ENCODE peak calls at places on chromosomes 11 and 22, in six cellular contexts. D, K, G, F, C and U are unnamed samples.

GRCh38 chr22:38881464-38881871 is 9.5 kb upstream of the CBX6 start:
- DNase-seq in D (no peak), K (no peak), G (no peak), F (no peak), C (no peak), U (peak; percentile 81)

GRCh38 chr22:20866716-20867115 is 7.9 kb downstream of the SNAP29 start:
- DNase-seq in D (no peak), K (no peak), G (no peak), F (no peak), C (no peak), U (peak; percentile 28)

GRCh38 chr11:63641727-63642126 is 27.5 kb upstream of the PLAAT3 start:
- DNase-seq in D (no peak), K (no peak), G (no peak), F (no peak), C (no peak), U (peak; percentile 10)

GRCh38 chr11:13949876-13950275 is 12.6 kb upstream of the SPON1 start:
- DNase-seq in D (no peak), K (no peak), G (no peak), F (no peak), C (no peak), U (no peak)

GRCh38 chr22:41216984-41217383 is 11.9 kb downstream of the L3MBTL2 start:
- DNase-seq in D (no peak), K (no peak), G (no peak), F (peak; percentile 50), C (no peak), U (peak; percentile 72)

GRCh38 chr22:49785841-49786451 is 41.7 kb downstream of the BRD1 start:
- DNase-seq in D (peak; percentile 22), K (no peak), G (no peak), F (no peak), C (no peak), U (no peak)

GRCh38 chr11:61892085-61892370 is 683 bp upstream of the FADS3 start:
- DNase-seq in D (no peak), K (no peak), G (no peak), F (no peak), C (no peak), U (no peak)

GRCh38 chr22:45925811-45926351 is 51.1 kb downstream of the WNT7B start:
- DNase-seq in D (no peak), K (no peak), G (no peak), F (no peak), C (no peak), U (no peak)

GRCh38 chr11:104015649-104016415 is 20.6 kb upstream of the DDI1 start:
- DNase-seq in D (no peak), K (no peak), G (no peak), F (no peak), C (no peak), U (no peak)

GRCh38 chr11:72336163-72336562 is 92.2 kb upstream of the PHOX2A start:
- DNase-seq in D (no peak), K (no peak), G (no peak), F (peak; percentile 8), C (no peak), U (no peak)

GRCh38 chr11:71489311-71490043 is 36.5 kb downstream of the NADSYN1 start:
- DNase-seq in D (no peak), K (no peak), G (peak; percentile 33), F (peak; percentile 58), C (no peak), U (peak; percentile 82)

GRCh38 chr22:22600862-22601261 is 41.8 kb upstream of the PRAME start:
- DNase-seq in D (no peak), K (no peak), G (no peak), F (no peak), C (no peak), U (no peak)

GRCh38 chr11:16148301-16148787 is 208.0 kb downstream of the SOX6 start:
- DNase-seq in D (no peak), K (no peak), G (no peak), F (no peak), C (no peak), U (no peak)

GRCh38 chr22:20449819-20450550 is 12.4 kb upstream of the SCARF2 start:
- DNase-seq in D (peak; percentile 23), K (no peak), G (no peak), F (no peak), C (no peak), U (no peak)

GRCh38 chr22:50531546-50532352 is 1.9 kb upstream of the TYMP start:
- DNase-seq in D (peak; percentile 53), K (no peak), G (peak; percentile 77), F (peak; percentile 85), C (peak; percentile 91), U (peak; percentile 41)

GRCh38 chr11:68255526-68255925 is 16.2 kb downstream of the C11orf24 start:
- DNase-seq in D (no peak), K (no peak), G (no peak), F (peak; percentile 6), C (no peak), U (no peak)

GRCh38 chr22:17267661-17268330 is 48.6 kb upstream of the ADA2 start:
- DNase-seq in D (no peak), K (no peak), G (no peak), F (no peak), C (peak; percentile 87), U (no peak)

GRCh38 chr22:47631571-47632102 is 869.2 kb downstream of the TBC1D22A start:
- DNase-seq in D (no peak), K (no peak), G (no peak), F (no peak), C (no peak), U (no peak)

GRCh38 chr11:35626511-35626910 is 8.3 kb downstream of the FJX1 start:
- DNase-seq in D (no peak), K (no peak), G (no peak), F (no peak), C (no peak), U (no peak)

GRCh38 chr11:64125676-64126075 is 40.2 kb downstream of the MACROD1 start:
- DNase-seq in D (no peak), K (no peak), G (no peak), F (no peak), C (no peak), U (no peak)

GRCh38 chr11:105004021-105004420 is 18.9 kb downstream of the CASP5 start:
- DNase-seq in D (no peak), K (no peak), G (no peak), F (no peak), C (no peak), U (no peak)

GRCh38 chr11:101721270-101721669 is 137.5 kb upstream of the TRPC6 start:
- DNase-seq in D (no peak), K (no peak), G (no peak), F (no peak), C (no peak), U (peak; percentile 1)
- H4K91ac ChIP-seq in D (no peak overlapping the region), K (no peak overlapping the region), G (no peak overlapping the region), F (no peak overlapping the region), C (no peak overlapping the region), U (no peak overlapping the region)

DNA sequence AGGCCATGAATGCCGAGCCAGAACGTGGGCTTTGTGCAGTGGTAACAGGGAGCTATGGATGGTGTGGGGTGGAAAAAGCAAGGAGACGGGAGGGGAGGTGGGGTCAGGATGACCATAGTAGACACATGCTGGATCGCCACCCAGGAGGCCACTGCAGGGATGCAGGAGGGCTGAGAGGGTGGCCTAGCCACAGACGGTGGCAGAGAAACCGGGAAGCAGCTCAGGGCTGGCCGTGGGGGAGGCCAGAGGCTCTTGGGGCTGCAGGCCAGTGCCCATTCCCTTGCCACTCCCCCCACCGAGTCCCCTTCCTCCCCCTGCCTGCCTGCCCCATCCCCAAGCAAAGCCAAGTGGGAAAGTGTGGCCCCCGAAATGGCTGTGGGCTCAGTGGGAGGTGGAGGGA is 59.1 kb upstream of the TCF20 start:
- DNase-seq in D (no peak), K (no peak), G (no peak), F (no peak), C (no peak), U (no peak)
- H4K91ac ChIP-seq in D (no peak overlapping the region), K (no peak overlapping the region), G (no peak overlapping the region), F (no peak overlapping the region), C (no peak overlapping the region), U (no peak overlapping the region)

GRCh38 chr11:100640646-100641045 is 46.4 kb upstream of the ARHGAP42 start:
- DNase-seq in D (no peak), K (no peak), G (no peak), F (no peak), C (no peak), U (peak; percentile 30)

GRCh38 chr11:100647861-100648260 is 39.2 kb upstream of the ARHGAP42 start:
- DNase-seq in D (no peak), K (no peak), G (no peak), F (no peak), C (peak; percentile 32), U (no peak)

GRCh38 chr11:100646545-100646944 is 40.5 kb upstream of the ARHGAP42 start:
- DNase-seq in D (no peak), K (no peak), G (no peak), F (no peak), C (no peak), U (no peak)
- H4K91ac ChIP-seq in D (no peak overlapping the region), K (no peak overlapping the region), G (no peak overlapping the region), F (no peak overlapping the region), C (no peak overlapping the region), U (no peak overlapping the region)

GRCh38 chr11:44083433-44083832 is 12.0 kb upstream of the EXT2 start:
- DNase-seq in D (no peak), K (no peak), G (no peak), F (no peak), C (no peak), U (no peak)

GRCh38 chr11:44080951-44081350 is 14.5 kb upstream of the EXT2 start:
- DNase-seq in D (no peak), K (no peak), G (no peak), F (no peak), C (no peak), U (no peak)

GRCh38 chr11:44078794-44079193 is 12.7 kb downstream of the ACCS start:
- DNase-seq in D (no peak), K (no peak), G (no peak), F (no peak), C (no peak), U (no peak)

GRCh38 chr11:44082645-44083044 is 12.8 kb upstream of the EXT2 start:
- DNase-seq in D (no peak), K (no peak), G (no peak), F (no peak), C (no peak), U (no peak)

GRCh38 chr11:44079376-44079775 is 13.3 kb downstream of the ACCS start:
- DNase-seq in D (no peak), K (no peak), G (no peak), F (no peak), C (no peak), U (no peak)
- H4K91ac ChIP-seq in D (no peak overlapping the region), K (no peak overlapping the region), G (no peak overlapping the region), F (no peak overlapping the region), C (no peak overlapping the region), U (no peak overlapping the region)

GRCh38 chr22:35054064-35054463 is 11.9 kb upstream of the ISX start:
- DNase-seq in D (no peak), K (no peak), G (no peak), F (no peak), C (no peak), U (no peak)

GRCh38 chr22:35056486-35056885 is 9.5 kb upstream of the ISX start:
- DNase-seq in D (no peak), K (no peak), G (no peak), F (no peak), C (no peak), U (no peak)

GRCh38 chr22:35053060-35053835 is 12.7 kb upstream of the ISX start:
- DNase-seq in D (no peak), K (no peak), G (no peak), F (no peak), C (no peak), U (no peak)

GRCh38 chr22:35059632-35060031 is 6.3 kb upstream of the ISX start:
- DNase-seq in D (no peak), K (no peak), G (no peak), F (no peak), C (no peak), U (no peak)

GRCh38 chr22:35057155-35057554 is 8.8 kb upstream of the ISX start:
- DNase-seq in D (no peak), K (no peak), G (no peak), F (no peak), C (no peak), U (no peak)
- H4K91ac ChIP-seq in D (no peak overlapping the region), K (no peak overlapping the region), G (no peak overlapping the region), F (no peak overlapping the region), C (no peak overlapping the region), U (no peak overlapping the region)